ENCODE peak calls at places on chromosomes 12 and 14, in eight cellular contexts. J is A549, G is fibroblast of lung, W is pancreas, V is left ventricle myocardium inferior, R is Caco-2, A is OCI-LY7, H is cardiac muscle cell. E is an unnamed sample. For H3K4me1, the result is how much of the 10 kb centered on the place peaks cover.

GRCh38 chr12:64572241-64572640 is 38.1 kb upstream of the RASSF3 start:
- DNase-seq in J (no peak), G (no peak), W (no peak), V (no peak), R (no peak), A (no peak), H (no peak), E (no peak)

GRCh38 chr12:107684990-107685359 is 624 bp upstream of the PWP1 start:
- DNase-seq in J (peak), G (peak), W (no peak), V (no peak), R (peak), A (peak), H (no peak), E (peak)

GRCh38 chr14:64778114-64778754 is 74.0 kb downstream of the PLEKHG3 start:
- DNase-seq in J (no peak), G (no peak), W (no peak), V (peak), R (no peak), A (no peak), H (no peak), E (no peak)

GRCh38 chr14:43894534-43894933 is 612.5 kb downstream of the FSCB start:
- DNase-seq in J (peak), G (peak), W (no peak), V (no peak), R (no peak), A (peak), H (peak), E (peak)

GRCh38 chr14:61766136-61766535 is 3.9 kb downstream of the SNAPC1 start:
- DNase-seq in J (no peak), G (no peak), W (no peak), V (no peak), R (no peak), A (no peak), H (no peak), E (no peak)

GRCh38 chr12:27064397-27065342 is 17.7 kb downstream of the C12orf71 start:
- DNase-seq in J (no peak), G (no peak), W (no peak), V (no peak), R (no peak), A (no peak), H (no peak), E (no peak)

GRCh38 chr14:95496690-95497241 is 19.7 kb downstream of the SYNE3 start:
- DNase-seq in J (no peak), G (peak), W (no peak), V (no peak), R (no peak), A (no peak), H (no peak), E (no peak)

GRCh38 chr12:131210506-131211278 is 257.0 kb downstream of the ADGRD1 start:
- DNase-seq in J (no peak), G (no peak), W (no peak), V (no peak), R (peak), A (no peak), H (no peak), E (no peak)

GRCh38 chr12:22101749-22102243 is 55.8 kb downstream of the CMAS start:
- DNase-seq in J (no peak), G (peak), W (no peak), V (no peak), R (no peak), A (no peak), H (no peak), E (no peak)

GRCh38 chr14:88326352-88327103 is 3.5 kb upstream of the KCNK10 start:
- DNase-seq in J (no peak), G (no peak), W (no peak), V (no peak), R (no peak), A (no peak), H (peak), E (peak)

GRCh38 chr14:68137704-68138619 is 318.4 kb downstream of the RAD51B start:
- DNase-seq in J (peak), G (peak), W (no peak), V (no peak), R (peak), A (no peak), H (peak), E (peak)

GRCh38 chr14:103749860-103750259 is 34.2 kb downstream of the ZFYVE21 start:
- DNase-seq in J (no peak), G (no peak), W (no peak), V (no peak), R (no peak), A (peak), H (no peak), E (no peak)

GRCh38 chr14:97380539-97380941 is 583.4 kb downstream of the VRK1 start:
- DNase-seq in J (peak), G (no peak), W (no peak), V (no peak), R (no peak), A (no peak), H (no peak), E (no peak)

GRCh38 chr14:106318700-106319099 is 792.3 kb downstream of the TMEM121 start:
- DNase-seq in J (no peak), G (no peak), W (no peak), V (no peak), R (no peak), A (peak), H (no peak), E (no peak)

GRCh38 chr12:120835304-120835612 is 68.9 kb downstream of the SPPL3 start:
- DNase-seq in J (no peak), G (no peak), W (no peak), V (no peak), R (no peak), A (no peak), H (no peak), E (no peak)

GRCh38 chr12:40770781-40771180 is 78.5 kb downstream of the CNTN1 start:
- DNase-seq in J (no peak), G (no peak), W (no peak), V (no peak), R (no peak), A (no peak), H (no peak), E (no peak)

GRCh38 chr12:52993558-52993869 is 12.7 kb upstream of the EIF4B start:
- DNase-seq in J (no peak), G (no peak), W (no peak), V (no peak), R (no peak), A (no peak), H (no peak), E (no peak)

GRCh38 chr12:33771889-33772288 is 250.4 kb upstream of the ALG10 start:
- DNase-seq in J (no peak), G (no peak), W (no peak), V (no peak), R (no peak), A (no peak), H (no peak), E (no peak)

GRCh38 chr12:4107436-4107878 is 166.1 kb upstream of the CCND2 start:
- DNase-seq in J (peak), G (peak), W (no peak), V (no peak), R (peak), A (peak), H (peak), E (peak)

GRCh38 chr12:52833922-52834726 is at the start of gene KRT79:
- DNase-seq in J (no peak), G (no peak), W (no peak), V (no peak), R (no peak), A (no peak), H (no peak), E (no peak)

GRCh38 chr14:101630056-101630960 is 69.0 kb downstream of the DIO3 start:
- DNase-seq in J (no peak), G (no peak), W (no peak), V (no peak), R (no peak), A (no peak), H (no peak), E (no peak)

GRCh38 chr14:101628975-101629374 is 67.7 kb downstream of the DIO3 start:
- DNase-seq in J (no peak), G (no peak), W (no peak), V (no peak), R (no peak), A (no peak), H (no peak), E (no peak)

GRCh38 chr14:101626331-101626730 is 65.0 kb downstream of the DIO3 start:
- DNase-seq in J (no peak), G (no peak), W (no peak), V (no peak), R (no peak), A (no peak), H (no peak), E (no peak)

GRCh38 chr14:101627913-101628257 is 66.6 kb downstream of the DIO3 start:
- DNase-seq in J (no peak), G (no peak), W (no peak), V (no peak), R (no peak), A (no peak), H (no peak), E (peak)

DNA sequence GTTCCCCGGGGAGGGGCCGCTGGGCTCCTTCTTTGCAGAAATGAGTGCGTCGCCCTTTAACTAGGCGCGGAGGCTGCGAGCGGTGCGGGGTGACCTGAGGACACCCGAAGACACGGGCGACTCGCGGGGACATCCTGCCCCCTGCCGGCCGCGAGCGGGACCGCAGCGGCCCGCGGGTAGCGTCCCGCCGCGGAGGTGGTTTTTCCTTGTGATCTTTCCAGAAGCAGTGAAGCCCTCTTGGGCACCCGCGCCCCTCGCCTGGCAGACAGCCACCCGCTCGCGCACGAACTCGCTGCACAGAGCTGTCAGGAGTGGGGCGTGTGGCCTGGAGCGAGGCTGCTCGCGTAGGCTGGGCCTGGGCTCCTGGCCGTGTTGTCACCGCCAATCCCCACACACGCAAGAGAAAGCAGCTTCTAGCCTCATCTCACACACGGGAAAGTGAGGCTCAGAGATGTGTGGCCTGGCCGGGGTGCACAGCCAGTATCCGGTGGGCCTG is 67.2 kb downstream of the DIO3 start:
- DNase-seq in J (peak), G (peak), W (peak), V (peak), R (peak), A (peak), H (peak), E (peak)
- H3K4me3 ChIP-seq in J (no peak), G (peak), W (peak), V (peak), R (no peak), A (no peak), H (no peak), E (no peak)

GRCh38 chr12:23337213-23337612 is 612.3 kb downstream of the SOX5 start:
- DNase-seq in J (no peak), G (no peak), W (no peak), V (no peak), R (no peak), A (no peak), H (no peak), E (no peak)
- TF ChIP-seq CTCF in J (no peak), G (no peak), W (no peak), V (no peak), R (no peak), A (peak), H (no peak), E (no peak)

GRCh38 chr12:7679251-7680045 is 13.7 kb upstream of the APOBEC1 start:
- DNase-seq in J (no peak), G (no peak), W (no peak), V (no peak), R (no peak), A (no peak), H (no peak), E (no peak)
- H3K4me1 ChIP-seq in J (under half), G (under half), W (under half), V (under half), R (under half), A (under half), H (under half), E (under half)

GRCh38 chr14:87073880-87074570 is 919.0 kb downstream of the GALC start:
- DNase-seq in J (no peak), G (no peak), W (no peak), V (no peak), R (no peak), A (no peak), H (no peak), E (no peak)
- H3K4me3 ChIP-seq in J (no peak), G (no peak), W (no peak), V (no peak), R (no peak), A (no peak), H (no peak), E (no peak)